ENCODE peak calls at places on chromosomes 11 and 22, in seven cellular contexts. K, Q, F, B, W, C and N are unnamed samples.

GRCh38 chr11:134272381-134273316 is 3.5 kb upstream of the GLB1L3 start:
- DNase-seq in K (no peak), Q (no peak), F (no peak), B (no peak), W (no peak), C (no peak), N (no peak)

GRCh38 chr11:70581991-70582885 is 183.9 kb downstream of the CTTN start:
- DNase-seq in K (no peak), Q (no peak), F (no peak), B (no peak), W (peak; percentile 5), C (no peak), N (no peak)

GRCh38 chr22:38481162-38481870 is 13.4 kb downstream of the KDELR3 start:
- DNase-seq in K (no peak), Q (no peak), F (no peak), B (no peak), W (no peak), C (no peak), N (no peak)

GRCh38 chr11:116078101-116078561 is 573.9 kb upstream of the CADM1 start:
- DNase-seq in K (no peak), Q (no peak), F (no peak), B (no peak), W (no peak), C (no peak), N (peak; percentile 36)

GRCh38 chr22:41929158-41929896 is 2.7 kb upstream of the TNFRSF13C start:
- DNase-seq in K (no peak), Q (no peak), F (no peak), B (no peak), W (no peak), C (no peak), N (peak; percentile 28)

GRCh38 chr11:87092159-87092558 is 54.4 kb downstream of the TMEM135 start:
- DNase-seq in K (no peak), Q (no peak), F (no peak), B (peak; percentile 10), W (no peak), C (no peak), N (no peak)

GRCh38 chr11:72443016-72443415 is 8.7 kb upstream of the CLPB start:
- DNase-seq in K (no peak), Q (no peak), F (no peak), B (no peak), W (no peak), C (no peak), N (no peak)

GRCh38 chr11:67698247-67698646 is 23.8 kb upstream of the ALDH3B2 start:
- DNase-seq in K (no peak), Q (no peak), F (no peak), B (no peak), W (no peak), C (no peak), N (peak; percentile 34)

GRCh38 chr11:130379276-130379675 is 49.1 kb downstream of the ADAMTS8 start:
- DNase-seq in K (no peak), Q (no peak), F (no peak), B (no peak), W (no peak), C (no peak), N (no peak)

GRCh38 chr11:105553015-105553414 is 56.9 kb upstream of the GRIA4 start:
- DNase-seq in K (no peak), Q (no peak), F (no peak), B (no peak), W (no peak), C (no peak), N (no peak)

GRCh38 chr22:22720201-22720723 is 75.8 kb downstream of the GGTLC2 start:
- DNase-seq in K (peak; percentile 35), Q (no peak), F (no peak), B (no peak), W (no peak), C (peak; percentile 51), N (peak; percentile 72)
- TF ChIP-seq CTCF in K (peak; percentile 37), Q (no peak), F (peak; percentile 13), B (no peak), W (peak; percentile 12), C (peak; percentile 39), N (peak; percentile 71)

DNA sequence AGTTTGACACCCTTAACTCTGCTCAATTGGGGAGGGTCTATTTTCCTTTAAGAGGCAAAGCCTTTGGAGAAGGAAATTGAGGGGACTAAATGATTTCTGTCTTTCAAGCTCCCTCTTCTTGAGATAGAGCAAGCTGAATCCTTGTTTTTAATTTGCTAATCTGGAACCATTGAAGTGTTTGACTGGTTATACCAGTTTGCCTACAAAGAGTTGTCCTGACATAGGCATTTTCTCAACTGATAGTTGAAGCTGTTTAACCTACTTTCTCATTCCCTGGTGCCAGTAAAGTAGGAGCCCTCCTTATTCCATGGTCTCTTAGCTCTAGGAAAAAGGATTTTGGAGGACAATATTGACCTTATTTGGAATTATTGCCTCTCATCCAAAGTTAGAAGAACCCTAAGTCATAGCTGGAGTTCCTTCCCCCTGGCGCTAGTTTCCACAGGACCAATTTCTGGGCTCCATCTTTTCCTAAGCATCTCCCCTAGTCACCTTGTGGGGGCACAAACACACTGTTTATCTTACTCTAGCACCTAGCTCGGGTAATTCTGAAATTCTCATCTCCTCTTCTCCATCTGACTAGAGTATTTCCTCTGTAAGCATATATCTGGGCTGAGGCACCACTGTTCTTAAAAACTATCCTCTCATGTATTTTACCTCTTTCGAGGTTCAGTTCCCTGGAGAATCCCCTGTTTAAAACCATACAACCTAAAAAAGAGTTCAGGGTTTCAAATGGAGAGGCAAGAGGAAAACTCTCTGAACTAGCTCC is 7.4 kb downstream of the ZDHHC5 start:
- DNase-seq in K (no peak), Q (no peak), F (no peak), B (no peak), W (no peak), C (no peak), N (no peak)
- TF ChIP-seq CTCF in K (no peak), Q (no peak), F (no peak), B (no peak), W (no peak), C (no peak), N (no peak)

GRCh38 chr11:32390712-32391111 is 44.6 kb downstream of the WT1 start:
- DNase-seq in K (no peak), Q (no peak), F (no peak), B (no peak), W (no peak), C (no peak), N (no peak)

GRCh38 chr11:32386770-32387377 is 48.5 kb downstream of the WT1 start:
- DNase-seq in K (no peak), Q (no peak), F (no peak), B (no peak), W (no peak), C (no peak), N (no peak)

GRCh38 chr11:32382339-32383049 is 52.8 kb downstream of the WT1 start:
- DNase-seq in K (no peak), Q (no peak), F (no peak), B (no peak), W (no peak), C (no peak), N (no peak)

GRCh38 chr11:32388871-32389770 is 46.2 kb downstream of the WT1 start:
- DNase-seq in K (no peak), Q (no peak), F (no peak), B (no peak), W (no peak), C (no peak), N (no peak)

GRCh38 chr11:32385998-32386397 is 49.3 kb downstream of the WT1 start:
- DNase-seq in K (peak; percentile 24), Q (no peak), F (no peak), B (peak; percentile 62), W (no peak), C (peak; percentile 20), N (no peak)
- TF ChIP-seq CTCF in K (peak; percentile 35), Q (no peak), F (no peak), B (peak; percentile 23), W (no peak), C (no peak), N (peak; percentile 20)

GRCh38 chr11:119101367-119101758 is 290 bp downstream of the DPAGT1 start:
- DNase-seq in K (peak; percentile 44), Q (no peak), F (no peak), B (no peak), W (no peak), C (peak; percentile 54), N (no peak)
- TF ChIP-seq CTCF in K (peak; percentile 49), Q (no peak), F (peak; percentile 10), B (no peak), W (no peak), C (no peak), N (no peak)

GRCh38 chr11:2747236-2748015 is 47.6 kb upstream of the KCNQ1OT1 start:
- DNase-seq in K (no peak), Q (peak; percentile 6), F (no peak), B (no peak), W (peak; percentile 11), C (no peak), N (no peak)
- TF ChIP-seq CTCF in K (no peak), Q (no peak), F (no peak), B (no peak), W (no peak), C (no peak), N (no peak)

GRCh38 chr11:77346906-77347603 is 45.6 kb upstream of the GDPD4 start:
- DNase-seq in K (no peak), Q (no peak), F (no peak), B (no peak), W (no peak), C (no peak), N (no peak)

GRCh38 chr11:77340501-77340900 is 39.0 kb upstream of the GDPD4 start:
- DNase-seq in K (no peak), Q (no peak), F (no peak), B (no peak), W (no peak), C (no peak), N (no peak)

GRCh38 chr11:77347962-77348361 is 46.5 kb upstream of the GDPD4 start:
- DNase-seq in K (no peak), Q (no peak), F (no peak), B (no peak), W (no peak), C (no peak), N (no peak)

GRCh38 chr11:77351281-77351905 is 49.9 kb upstream of the GDPD4 start:
- DNase-seq in K (no peak), Q (no peak), F (no peak), B (peak; percentile 31), W (no peak), C (no peak), N (no peak)

GRCh38 chr11:77345621-77346020 is 44.1 kb upstream of the GDPD4 start:
- DNase-seq in K (no peak), Q (no peak), F (no peak), B (no peak), W (no peak), C (no peak), N (no peak)
- TF ChIP-seq CTCF in K (no peak), Q (no peak), F (no peak), B (no peak), W (no peak), C (no peak), N (no peak)

DNA sequence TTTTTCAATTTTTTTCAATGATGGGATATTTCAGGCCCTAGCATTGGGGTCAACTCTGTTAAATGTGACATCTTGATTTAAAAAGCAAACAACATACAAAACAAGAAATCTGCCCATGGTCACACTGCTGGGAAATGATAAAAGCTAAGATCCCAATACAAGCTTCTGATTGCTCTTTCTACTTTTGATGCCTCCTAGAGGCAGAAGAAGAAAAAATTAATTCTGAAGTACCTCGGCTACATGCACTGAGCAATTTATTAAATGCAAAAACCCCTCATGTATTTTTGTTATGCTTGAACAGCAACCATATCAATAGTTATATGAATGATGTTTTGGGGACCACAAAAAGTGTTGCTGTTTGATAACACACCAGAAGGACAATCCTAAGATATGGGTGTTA is 342.1 kb upstream of the NARS2 start:
- DNase-seq in K (no peak), Q (no peak), F (no peak), B (no peak), W (no peak), C (no peak), N (no peak)
- TF ChIP-seq CTCF in K (no peak), Q (no peak), F (peak; percentile 19), B (no peak), W (no peak), C (no peak), N (no peak)